ENCODE peak calls at places on chromosome 15, in nine cellular contexts. D is CD8-positive, alpha-beta T cell; E is breast epithelium; B is iPS DF 6.9; O is MM.1S; Z is left ventricle myocardium inferior; X is suprapubic skin; J is pancreas; C is mammary epithelial cell. W is an unnamed sample.

GRCh38 chr15:23642413-23643044 is 5.1 kb downstream of the MAGEL2 start:
- DNase-seq in Z (peak; percentile 38), J (peak; percentile 42), B (peak; percentile 54), E (no peak), C (peak; percentile 12), D (peak; percentile 27), X (no peak), O (peak; percentile 64), W (no peak)

GRCh38 chr15:78767331-78767951 is 43.8 kb downstream of the ADAMTS7 start:
- DNase-seq in B (no peak), J (no peak), Z (no peak), C (no peak), E (no peak), D (no peak), X (no peak), O (no peak), W (peak; percentile 57)

GRCh38 chr15:56832125-56832524 is 86.3 kb upstream of the TCF12 start:
- DNase-seq in Z (peak; percentile 49), O (no peak), D (no peak), C (no peak), B (no peak), J (peak; percentile 84), X (no peak), E (peak; percentile 82), W (peak; percentile 73)

GRCh38 chr15:70447927-70448698 is 315.2 kb downstream of the UACA start:
- DNase-seq in J (no peak), C (no peak), Z (peak; percentile 26), O (no peak), X (no peak), B (no peak), D (peak; percentile 53), E (no peak), W (peak; percentile 63)

GRCh38 chr15:55661431-55661830 is 73.3 kb upstream of the PYGO1 start:
- DNase-seq in X (no peak), C (no peak), D (no peak), Z (no peak), O (peak; percentile 6), B (peak; percentile 37), J (no peak), E (no peak), W (no peak)

GRCh38 chr15:80480171-80480811 is 76.1 kb downstream of the ARNT2 start:
- DNase-seq in O (no peak), C (no peak), J (no peak), D (no peak), E (no peak), B (no peak), Z (no peak), X (no peak), W (peak; percentile 77)

GRCh38 chr15:55599384-55599783 is 11.2 kb upstream of the PYGO1 start:
- DNase-seq in Z (no peak), J (no peak), B (no peak), X (no peak), D (no peak), C (no peak), O (no peak), E (no peak), W (no peak)

GRCh38 chr15:90062729-90063684 is 39.3 kb downstream of the IDH2 start:
- DNase-seq in D (no peak), X (no peak), B (no peak), O (no peak), Z (no peak), J (peak; percentile 59), C (no peak), E (peak; percentile 39), W (peak; percentile 69)

GRCh38 chr15:77993374-77993911 is 84.1 kb downstream of the TBC1D2B start:
- DNase-seq in X (no peak), E (no peak), Z (no peak), J (no peak), D (no peak), O (no peak), C (no peak), B (no peak), W (peak; percentile 76)

GRCh38 chr15:60087561-60087960 is 83.5 kb downstream of the FOXB1 start:
- DNase-seq in Z (no peak), D (no peak), E (no peak), O (no peak), C (no peak), J (no peak), X (no peak), B (no peak), W (no peak)

GRCh38 chr15:80503319-80503952 is 99.3 kb downstream of the ARNT2 start:
- DNase-seq in E (no peak), D (no peak), B (no peak), Z (no peak), O (no peak), X (no peak), J (no peak), C (no peak), W (no peak)

GRCh38 chr15:62087671-62088360 is 21.0 kb downstream of the C2CD4A start:
- DNase-seq in J (no peak), C (peak; percentile 9), E (no peak), O (no peak), X (no peak), D (no peak), Z (no peak), B (no peak), W (no peak)

GRCh38 chr15:94791008-94791407 is 559.6 kb downstream of the MCTP2 start:
- DNase-seq in J (no peak), X (no peak), B (no peak), E (no peak), Z (no peak), D (no peak), O (no peak), C (peak; percentile 63), W (no peak)

GRCh38 chr15:52466716-52467115 is 62.0 kb downstream of the MYO5A start:
- DNase-seq in O (peak; percentile 39), J (no peak), X (no peak), Z (no peak), C (no peak), E (no peak), B (no peak), D (no peak), W (no peak)

GRCh38 chr15:34753236-34753894 is 1.4 kb downstream of the GJD2 start:
- DNase-seq in D (no peak), C (peak; percentile 44), E (no peak), X (no peak), O (no peak), J (peak; percentile 43), B (no peak), Z (peak; percentile 14), W (peak; percentile 52)

GRCh38 chr15:48170981-48171380 is 7.1 kb downstream of the MYEF2 start:
- DNase-seq in O (no peak), D (no peak), C (no peak), X (no peak), E (no peak), J (no peak), Z (no peak), B (no peak), W (no peak)

GRCh38 chr15:43799209-43799944 is 643 bp downstream of the SERINC4 start:
- DNase-seq in D (no peak), J (peak; percentile 36), E (no peak), B (no peak), Z (no peak), C (no peak), X (no peak), O (no peak), W (no peak)

GRCh38 chr15:55899537-55899936 is 93.9 kb downstream of the NEDD4 start:
- DNase-seq in J (no peak), Z (no peak), C (no peak), O (no peak), X (no peak), B (no peak), E (no peak), D (no peak), W (no peak)

GRCh38 chr15:58329781-58330467 is 101.9 kb upstream of the LIPC start:
- DNase-seq in X (no peak), O (no peak), D (no peak), Z (no peak), J (peak; percentile 48), B (no peak), C (no peak), E (peak; percentile 56), W (no peak)

GRCh38 chr15:80160570-80161156 is 7.9 kb downstream of the FAH start:
- DNase-seq in E (peak; percentile 72), J (peak; percentile 46), C (peak; percentile 89), B (no peak), X (peak; percentile 64), D (no peak), Z (peak; percentile 43), O (peak; percentile 87), W (peak; percentile 85)

GRCh38 chr15:69410290-69410874 is 3.8 kb upstream of the KIF23 start:
- DNase-seq in B (no peak), Z (no peak), E (peak; percentile 55), O (no peak), D (no peak), J (no peak), C (peak; percentile 74), X (no peak), W (no peak)
- H3K4me1 ChIP-seq in B (no peaks in the 10 kb centered on the region), Z (peaks cover 15% of the 10 kb centered on the region), E (peaks cover 4% of the 10 kb centered on the region), O (no peaks in the 10 kb centered on the region), D (peaks cover 7% of the 10 kb centered on the region), J (peaks cover 5% of the 10 kb centered on the region), C (peaks cover 16% of the 10 kb centered on the region), X (peaks cover 11% of the 10 kb centered on the region), W (no peaks in the 10 kb centered on the region)

DNA sequence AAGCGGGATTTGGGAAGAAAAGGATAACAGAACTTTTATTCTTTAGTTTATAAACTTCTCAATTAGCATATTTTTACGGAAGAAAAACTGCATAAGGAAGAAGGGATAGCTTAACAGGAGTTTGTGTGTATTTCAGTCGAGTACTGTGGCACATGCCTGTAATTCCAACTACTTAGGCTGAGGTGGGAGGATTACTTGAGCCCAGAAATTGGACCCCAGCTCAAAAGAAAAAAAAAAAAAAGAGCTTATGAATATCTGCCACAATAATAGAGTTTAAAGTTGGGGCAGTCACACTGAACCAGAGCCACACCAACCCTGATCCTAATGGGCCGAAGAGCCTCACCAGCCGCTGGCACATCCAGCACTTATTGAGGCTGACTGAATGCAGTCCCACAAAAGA is 31.1 kb downstream of the CHAC1 start:
- DNase-seq in B (no peak), X (no peak), J (no peak), Z (no peak), E (no peak), C (no peak), D (no peak), O (no peak), W (no peak)
- H3K36me3 ChIP-seq in B (peaks cover 32% of the 10 kb centered on the region), X (peaks cover 90% of the 10 kb centered on the region), J (peaks cover 33% of the 10 kb centered on the region), Z (peaks cover 91% of the 10 kb centered on the region), E (peaks cover 23% of the 10 kb centered on the region), C (peaks cover 41% of the 10 kb centered on the region), D (peaks cover 69% of the 10 kb centered on the region), O (peaks cover 7% of the 10 kb centered on the region), W (peaks cover 3% of the 10 kb centered on the region)

GRCh38 chr15:68428431-68428940 is 3.5 kb downstream of the ITGA11 start:
- DNase-seq in C (no peak), O (no peak), J (no peak), E (no peak), X (peak; percentile 43), D (no peak), Z (no peak), B (no peak), W (no peak)
- H3K27me3 ChIP-seq in C (peaks cover 15% of the 10 kb centered on the region), O (peaks cover 3% of the 10 kb centered on the region), J (peaks cover 7% of the 10 kb centered on the region), E (no peaks in the 10 kb centered on the region), X (peaks cover 30% of the 10 kb centered on the region), D (no peaks in the 10 kb centered on the region), Z (peaks cover 42% of the 10 kb centered on the region), B (peaks cover 39% of the 10 kb centered on the region), W (no peaks in the 10 kb centered on the region)

GRCh38 chr15:32889189-32889588 is 171.4 kb downstream of the GREM1 start:
- DNase-seq in X (no peak), J (no peak), E (no peak), B (no peak), O (no peak), C (no peak), Z (no peak), D (no peak), W (no peak)
- H3K4me1 ChIP-seq in X (no peaks in the 10 kb centered on the region), J (no peaks in the 10 kb centered on the region), E (no peaks in the 10 kb centered on the region), B (no peaks in the 10 kb centered on the region), O (no peaks in the 10 kb centered on the region), C (no peaks in the 10 kb centered on the region), Z (no peaks in the 10 kb centered on the region), D (no peaks in the 10 kb centered on the region), W (no peaks in the 10 kb centered on the region)